ENCODE peak calls at places on chromosomes 3 and 15, in four cellular contexts. One of them, this sample, is unnamed.

GRCh38 chr15:80682201-80682600 is 12.9 kb upstream of the ABHD17C start:
- DNase-seq in NB4: no peak
- DNase-seq in right lobe of liver: no peak
- DNase-seq in stimulated activated naive B cell treated with anti-CD40 and anti-IgM and Interleukin-4, amounts not matched to agents 10 μg/mL and 1 μg/mL and 100 μg/mL, for 72 hours: no peak
- DNase-seq in this sample: no peak

GRCh38 chr3:159987291-159987711 is 1.3 kb upstream of the IL12A start:
- DNase-seq in NB4: no peak
- DNase-seq in right lobe of liver: no peak
- DNase-seq in stimulated activated naive B cell treated with anti-CD40 and anti-IgM and Interleukin-4, amounts not matched to agents 10 μg/mL and 1 μg/mL and 100 μg/mL, for 72 hours: no peak
- DNase-seq in this sample: no peak

GRCh38 chr15:92273732-92274131 is 119.9 kb upstream of the ST8SIA2 start:
- DNase-seq in NB4: no peak
- DNase-seq in right lobe of liver: no peak
- DNase-seq in stimulated activated naive B cell treated with anti-CD40 and anti-IgM and Interleukin-4, amounts not matched to agents 10 μg/mL and 1 μg/mL and 100 μg/mL, for 72 hours: no peak
- DNase-seq in this sample: no peak

GRCh38 chr3:169879846-169880558 is 10.3 kb upstream of the LRRC31 start:
- DNase-seq in NB4: no peak
- DNase-seq in right lobe of liver: no peak
- DNase-seq in stimulated activated naive B cell treated with anti-CD40 and anti-IgM and Interleukin-4, amounts not matched to agents 10 μg/mL and 1 μg/mL and 100 μg/mL, for 72 hours: no peak
- DNase-seq in this sample: no peak

GRCh38 chr3:170429050-170429449 is 10.4 kb downstream of the CLDN11 start:
- DNase-seq in NB4: no peak
- DNase-seq in right lobe of liver: no peak
- DNase-seq in stimulated activated naive B cell treated with anti-CD40 and anti-IgM and Interleukin-4, amounts not matched to agents 10 μg/mL and 1 μg/mL and 100 μg/mL, for 72 hours: no peak
- DNase-seq in this sample: no peak

GRCh38 chr15:72492733-72493132 is 18.6 kb downstream of the ARIH1 start:
- DNase-seq in NB4: no peak
- DNase-seq in right lobe of liver: no peak
- DNase-seq in stimulated activated naive B cell treated with anti-CD40 and anti-IgM and Interleukin-4, amounts not matched to agents 10 μg/mL and 1 μg/mL and 100 μg/mL, for 72 hours: no peak
- DNase-seq in this sample: no peak

GRCh38 chr15:57432141-57432701 is 55.9 kb downstream of the CGNL1 start:
- DNase-seq in NB4: no peak
- DNase-seq in right lobe of liver: peak
- DNase-seq in stimulated activated naive B cell treated with anti-CD40 and anti-IgM and Interleukin-4, amounts not matched to agents 10 μg/mL and 1 μg/mL and 100 μg/mL, for 72 hours: no peak
- DNase-seq in this sample: no peak

GRCh38 chr3:11950576-11950975 is 53.6 kb upstream of the SYN2 start:
- DNase-seq in NB4: no peak
- DNase-seq in right lobe of liver: no peak
- DNase-seq in stimulated activated naive B cell treated with anti-CD40 and anti-IgM and Interleukin-4, amounts not matched to agents 10 μg/mL and 1 μg/mL and 100 μg/mL, for 72 hours: no peak
- DNase-seq in this sample: no peak

GRCh38 chr15:67794832-67795574 is 30.3 kb upstream of the SKOR1 start:
- DNase-seq in NB4: no peak
- DNase-seq in right lobe of liver: no peak
- DNase-seq in stimulated activated naive B cell treated with anti-CD40 and anti-IgM and Interleukin-4, amounts not matched to agents 10 μg/mL and 1 μg/mL and 100 μg/mL, for 72 hours: no peak
- DNase-seq in this sample: no peak

GRCh38 chr3:12230406-12230805 is 58.5 kb upstream of the PPARG start:
- DNase-seq in NB4: no peak
- DNase-seq in right lobe of liver: no peak
- DNase-seq in stimulated activated naive B cell treated with anti-CD40 and anti-IgM and Interleukin-4, amounts not matched to agents 10 μg/mL and 1 μg/mL and 100 μg/mL, for 72 hours: no peak
- DNase-seq in this sample: no peak

GRCh38 chr3:20905210-20905805 is 719.3 kb upstream of the SGO1 start:
- DNase-seq in NB4: peak
- DNase-seq in right lobe of liver: no peak
- DNase-seq in stimulated activated naive B cell treated with anti-CD40 and anti-IgM and Interleukin-4, amounts not matched to agents 10 μg/mL and 1 μg/mL and 100 μg/mL, for 72 hours: no peak
- DNase-seq in this sample: no peak

GRCh38 chr3:104669083-104669482 is 697.6 kb upstream of the ALCAM start:
- DNase-seq in NB4: no peak
- DNase-seq in right lobe of liver: no peak
- DNase-seq in stimulated activated naive B cell treated with anti-CD40 and anti-IgM and Interleukin-4, amounts not matched to agents 10 μg/mL and 1 μg/mL and 100 μg/mL, for 72 hours: no peak
- DNase-seq in this sample: no peak

GRCh38 chr15:85026304-85027032 is 44.8 kb downstream of the PDE8A start:
- DNase-seq in NB4: no peak
- DNase-seq in right lobe of liver: peak
- DNase-seq in stimulated activated naive B cell treated with anti-CD40 and anti-IgM and Interleukin-4, amounts not matched to agents 10 μg/mL and 1 μg/mL and 100 μg/mL, for 72 hours: no peak
- DNase-seq in this sample: no peak